ENCODE peak calls at places on chromosome 22, in ten cellular contexts. Z is lower lobe of right lung; A is H9; J is OCI-LY7; B is pancreas; S is CD8-positive, alpha-beta T cell; X is heart right ventricle; M is IMR-90; I is PC-3; Y is GM23248. D is an unnamed sample.
A peak's percentile ranks its signal among the peaks of the same experiment; 100 is the strongest.

GRCh38 chr22:26835929-26836528 is 178.6 kb downstream of the MIAT start:
- DNase-seq in I (peak; percentile 45), M (peak; percentile 23), B (peak; percentile 63), X (no peak), Z (no peak), J (peak; percentile 61), Y (peak; percentile 57), A (peak; percentile 84), S (peak; percentile 30), D (peak; percentile 17)

GRCh38 chr22:46355369-46355995 is 20.0 kb downstream of the TRMU start:
- DNase-seq in Z (peak; percentile 74), I (peak; percentile 67), M (peak; percentile 40), X (peak; percentile 70), A (peak; percentile 83), B (peak; percentile 72), Y (peak; percentile 60), S (peak; percentile 70), J (peak; percentile 65), D (peak; percentile 26)

GRCh38 chr22:48949375-48950149 is 878.1 kb downstream of the BRD1 start:
- DNase-seq in I (no peak), Z (no peak), B (no peak), Y (no peak), S (no peak), M (no peak), A (peak; percentile 13), J (no peak), X (no peak), D (no peak)

GRCh38 chr22:22094921-22095320 is 112.3 kb upstream of the TOP3B start:
- DNase-seq in A (no peak), Y (no peak), X (no peak), J (no peak), Z (no peak), I (no peak), S (no peak), B (no peak), M (peak; percentile 96), D (no peak)

GRCh38 chr22:43789452-43789851 is 22.7 kb downstream of the EFCAB6 start:
- DNase-seq in Z (no peak), M (peak; percentile 99), X (peak; percentile 23), B (peak; percentile 26), A (no peak), J (no peak), I (peak; percentile 70), S (no peak), Y (peak; percentile 99), D (peak; percentile 77)

GRCh38 chr22:37462983-37463382 is 23.2 kb downstream of the MFNG start:
- DNase-seq in X (no peak), S (no peak), J (no peak), M (peak; percentile 49), B (no peak), I (peak; percentile 34), Z (no peak), A (peak; percentile 72), Y (peak; percentile 64), D (no peak)

GRCh38 chr22:30239421-30240405 is 6.8 kb downstream of the LIF start:
- DNase-seq in A (no peak), J (no peak), X (no peak), I (no peak), B (no peak), M (peak; percentile 76), Y (no peak), Z (no peak), S (no peak), D (no peak)

GRCh38 chr22:47129902-47130301 is 367.5 kb downstream of the TBC1D22A start:
- DNase-seq in M (no peak), S (no peak), X (no peak), Y (peak; percentile 13), B (no peak), J (no peak), Z (peak; percentile 49), I (peak; percentile 80), A (no peak), D (peak; percentile 71)

DNA sequence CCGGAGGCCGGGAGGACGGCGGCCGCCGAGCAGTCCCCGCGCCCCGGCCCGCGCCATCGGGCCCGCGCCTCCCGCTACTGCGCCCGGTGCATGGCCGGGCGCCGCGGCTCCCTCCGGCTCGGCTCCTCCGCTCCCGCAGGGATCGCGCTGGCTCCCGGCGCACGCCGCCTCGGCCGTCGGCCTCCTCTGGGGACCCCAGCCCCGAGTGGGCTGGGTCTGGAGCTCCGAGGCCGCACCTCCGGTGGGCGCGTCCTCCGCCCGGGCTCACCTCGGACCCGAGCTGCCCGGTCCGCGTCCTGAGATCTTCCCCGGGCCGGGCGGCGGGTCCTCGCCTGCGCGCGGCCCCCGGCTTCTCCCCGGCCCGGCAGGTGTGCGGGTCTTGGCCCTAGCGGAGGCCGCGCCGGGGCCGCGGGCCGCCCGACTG is 251 bp downstream of the SHISA8 start:
- DNase-seq in S (no peak), Y (no peak), X (no peak), A (no peak), M (no peak), J (no peak), B (no peak), Z (no peak), I (no peak), D (no peak)
- H3K4me1 ChIP-seq in S (peaks cover 37% of the 10 kb centered on the region), Y (peaks cover 5% of the 10 kb centered on the region), X (peaks cover 43% of the 10 kb centered on the region), A (peaks cover 2% of the 10 kb centered on the region), M (peaks cover 2% of the 10 kb centered on the region), J (peaks cover 44% of the 10 kb centered on the region), B (peaks cover 8% of the 10 kb centered on the region), Z (peaks cover 41% of the 10 kb centered on the region), I (peaks cover 6% of the 10 kb centered on the region), D (no peaks in the 10 kb centered on the region)

GRCh38 chr22:25134028-25134427 is 65.6 kb upstream of the CRYBB3 start:
- DNase-seq in B (peak; percentile 60), M (no peak), J (no peak), X (no peak), S (no peak), A (no peak), Y (no peak), Z (no peak), I (peak; percentile 61), D (no peak)

GRCh38 chr22:25127274-25127673 is 72.4 kb upstream of the CRYBB3 start:
- DNase-seq in A (no peak), I (no peak), Z (no peak), S (no peak), B (no peak), Y (no peak), X (no peak), J (no peak), M (no peak), D (no peak)

GRCh38 chr22:25126510-25126909 is 73.1 kb upstream of the CRYBB3 start:
- DNase-seq in X (no peak), S (no peak), B (no peak), Z (no peak), I (no peak), Y (no peak), J (no peak), M (no peak), A (no peak), D (no peak)

GRCh38 chr22:25131198-25131887 is 68.3 kb upstream of the CRYBB3 start:
- DNase-seq in S (no peak), J (no peak), A (no peak), Z (no peak), Y (no peak), I (no peak), M (no peak), X (no peak), B (no peak), D (no peak)

GRCh38 chr22:25130462-25130861 is 69.2 kb upstream of the CRYBB3 start:
- DNase-seq in X (no peak), M (no peak), J (no peak), A (no peak), Y (no peak), I (no peak), Z (no peak), B (no peak), S (no peak), D (no peak)
- H3K27ac ChIP-seq in X (peak overlapping the region; percentile 7), M (no peak overlapping the region), J (no peak overlapping the region), A (no peak overlapping the region), Y (no peak overlapping the region), I (no peak overlapping the region), Z (peak overlapping the region; percentile 60), B (peak overlapping the region; percentile 64), S (no peak overlapping the region), D (no peak overlapping the region)

GRCh38 chr22:23137468-23137867 is 4.3 kb downstream of the RSPH14 start:
- DNase-seq in Y (no peak), X (no peak), S (no peak), A (no peak), I (no peak), M (no peak), Z (no peak), J (peak; percentile 18), B (no peak), D (no peak)
- H3K4me1 ChIP-seq in Y (peaks cover 7% of the 10 kb centered on the region), X (peaks cover 22% of the 10 kb centered on the region), S (peaks cover 55% of the 10 kb centered on the region), A (no peaks in the 10 kb centered on the region), I (no peaks in the 10 kb centered on the region), M (peaks cover 4% of the 10 kb centered on the region), Z (peaks cover 14% of the 10 kb centered on the region), J (peaks cover 58% of the 10 kb centered on the region), B (no peaks in the 10 kb centered on the region), D (peaks cover 10% of the 10 kb centered on the region)

GRCh38 chr22:28980326-28980725 is 81.3 kb downstream of the C22orf31 start:
- DNase-seq in J (no peak), Z (no peak), Y (no peak), I (no peak), M (no peak), S (no peak), X (no peak), B (no peak), A (no peak), D (no peak)

GRCh38 chr22:28977050-28977449 is 84.6 kb downstream of the C22orf31 start:
- DNase-seq in X (no peak), J (no peak), S (no peak), M (no peak), Y (no peak), Z (no peak), I (no peak), B (no peak), A (no peak), D (no peak)

GRCh38 chr22:28977481-28977971 is 84.1 kb downstream of the C22orf31 start:
- DNase-seq in Y (peak; percentile 25), Z (no peak), I (no peak), M (no peak), S (no peak), B (no peak), A (no peak), X (no peak), J (no peak), D (no peak)

GRCh38 chr22:28978158-28978557 is 83.5 kb downstream of the C22orf31 start:
- DNase-seq in I (peak; percentile 14), M (peak; percentile 54), S (no peak), A (no peak), B (no peak), Y (peak; percentile 75), Z (no peak), X (no peak), J (no peak), D (peak; percentile 38)

DNA sequence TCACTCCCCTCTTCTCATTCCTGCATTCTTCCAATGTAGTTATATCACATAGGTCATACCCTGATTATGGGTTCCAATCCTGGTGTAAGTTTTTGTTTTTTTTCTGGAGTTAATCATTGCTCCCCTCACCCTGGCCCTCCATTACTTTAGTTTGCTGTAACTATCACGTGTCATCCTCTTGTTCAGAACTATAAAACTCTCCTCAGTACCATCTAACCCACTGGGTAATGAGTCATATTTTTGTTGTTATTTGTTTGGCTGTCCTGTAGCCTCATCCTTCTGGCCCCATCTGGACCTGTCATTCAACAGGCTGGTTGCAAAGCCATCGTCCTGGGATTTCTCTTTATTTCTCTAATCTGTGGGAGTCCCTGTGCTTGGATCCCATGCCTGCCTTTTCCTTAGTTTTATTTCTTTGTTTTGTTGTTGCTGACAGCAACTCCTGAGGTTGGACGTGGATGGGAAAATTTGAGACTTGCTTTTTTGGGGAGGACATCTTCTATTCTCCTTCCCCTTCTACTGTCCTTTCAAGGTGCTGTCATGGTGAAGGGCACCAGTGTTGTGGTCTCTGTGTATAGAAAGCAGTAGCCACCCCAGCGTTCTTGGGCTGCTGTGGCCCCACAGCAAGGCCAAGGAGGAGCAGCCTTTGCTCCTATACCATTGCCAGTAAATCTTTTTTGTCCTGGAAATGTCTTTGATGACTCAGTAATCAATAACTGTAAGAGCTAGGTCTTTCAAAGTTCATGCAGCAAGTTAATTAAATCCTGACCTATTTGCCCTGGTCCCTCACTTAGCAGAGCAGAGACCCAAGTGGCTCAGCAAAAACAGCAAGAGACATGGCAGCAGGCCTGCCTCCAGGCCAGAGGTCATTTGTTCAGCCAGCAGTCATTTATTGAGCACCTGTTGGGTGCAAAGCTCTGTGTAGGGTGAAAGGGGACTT is 82.5 kb downstream of the C22orf31 start:
- DNase-seq in A (no peak), J (no peak), Z (no peak), Y (no peak), M (no peak), I (no peak), S (no peak), B (no peak), X (no peak), D (no peak)
- H3K27ac ChIP-seq in A (no peak overlapping the region), J (no peak overlapping the region), Z (no peak overlapping the region), Y (no peak overlapping the region), M (no peak overlapping the region), I (no peak overlapping the region), S (no peak overlapping the region), B (no peak overlapping the region), X (no peak overlapping the region), D (no peak overlapping the region)